ENCODE peak calls at places on chromosomes 5 and 9, in nine cellular contexts. F is activated T-helper 1 cell treated with anti-CD3 and anti-CD28 coated beads, Interleukin-12 subunit alpha, Interleukin-12 subunit beta, Interleukin-2, Interleukin-4 antibody, amounts not matched to agents 30 ng/mL and 10 ng/mL and 1 ng/mL, durations not matched to agents 14 hours and 24 hours and 36 hours; R is mucosa of gallbladder; Q is osteocyte; C is endodermal cell; Y is NCI-H1092; Z is brain microvascular endothelial cell; H is H7; L is SK-N-DZ. G is an unnamed sample.

GRCh38 chr5:157290981-157291711 is 25.2 kb downstream of the CYFIP2 start:
- DNase-seq in F (no peak), R (peak; percentile 86), Q (peak; percentile 77), C (no peak), Y (no peak), Z (peak; percentile 47), H (no peak), L (no peak), G (no peak)

GRCh38 chr9:130478731-130479575 is 34.2 kb downstream of the ASS1 start:
- DNase-seq in F (no peak), R (no peak), Q (no peak), C (no peak), Y (no peak), Z (no peak), H (no peak), L (peak; percentile 35), G (no peak)

GRCh38 chr9:107852891-107853290 is 363.3 kb upstream of the KLF4 start:
- DNase-seq in F (no peak), R (no peak), Q (no peak), C (no peak), Y (no peak), Z (no peak), H (no peak), L (no peak), G (no peak)

GRCh38 chr9:78235771-78236510 is at the start of gene CEP78:
- DNase-seq in F (peak; percentile 85), R (peak; percentile 91), Q (peak; percentile 96), C (peak; percentile 97), Y (peak; percentile 94), Z (peak; percentile 90), H (peak; percentile 93), L (peak; percentile 94), G (peak; percentile 81)

GRCh38 chr9:132237481-132237880 is 75.6 kb downstream of the NTNG2 start:
- DNase-seq in F (no peak), R (no peak), Q (no peak), C (no peak), Y (no peak), Z (no peak), H (peak; percentile 33), L (no peak), G (no peak)

GRCh38 chr5:179266291-179267070 is 78.8 kb downstream of the ADAMTS2 start:
- DNase-seq in F (no peak), R (no peak), Q (no peak), C (peak; percentile 43), Y (no peak), Z (no peak), H (no peak), L (no peak), G (no peak)

GRCh38 chr5:5335115-5335514 is 87.4 kb upstream of the ICE1 start:
- DNase-seq in F (no peak), R (no peak), Q (no peak), C (no peak), Y (no peak), Z (peak; percentile 53), H (no peak), L (no peak), G (no peak)

GRCh38 chr5:5050797-5051196 is 89.3 kb upstream of the ADAMTS16 start:
- DNase-seq in F (no peak), R (no peak), Q (no peak), C (no peak), Y (no peak), Z (no peak), H (no peak), L (no peak), G (no peak)

GRCh38 chr5:17852701-17853100 is 218.4 kb downstream of the TAF11L14 start:
- DNase-seq in F (no peak), R (no peak), Q (no peak), C (no peak), Y (no peak), Z (peak; percentile 16), H (no peak), L (no peak), G (no peak)

GRCh38 chr5:177126771-177127170 is 6.8 kb upstream of the NSD1 start:
- DNase-seq in F (no peak), R (no peak), Q (no peak), C (no peak), Y (no peak), Z (no peak), H (no peak), L (no peak), G (no peak)

GRCh38 chr9:75588808-75589207 is 301.7 kb upstream of the PCSK5 start:
- DNase-seq in F (no peak), R (no peak), Q (no peak), C (no peak), Y (no peak), Z (no peak), H (no peak), L (no peak), G (no peak)

GRCh38 chr5:16869821-16870796 is 66.0 kb downstream of the MYO10 start:
- DNase-seq in F (no peak), R (no peak), Q (no peak), C (no peak), Y (no peak), Z (peak; percentile 61), H (no peak), L (no peak), G (no peak)

GRCh38 chr5:179313849-179314521 is 31.3 kb downstream of the ADAMTS2 start:
- DNase-seq in F (no peak), R (peak; percentile 68), Q (no peak), C (no peak), Y (peak; percentile 61), Z (no peak), H (no peak), L (no peak), G (no peak)

GRCh38 chr9:137650779-137651178 is 32.0 kb downstream of the EHMT1 start:
- DNase-seq in F (no peak), R (no peak), Q (no peak), C (no peak), Y (no peak), Z (no peak), H (no peak), L (no peak), G (no peak)

GRCh38 chr9:711761-712523 is 129.6 kb upstream of the DMRT1 start:
- DNase-seq in F (no peak), R (no peak), Q (no peak), C (no peak), Y (no peak), Z (no peak), H (no peak), L (no peak), G (no peak)

GRCh38 chr5:56696900-56697299 is 118.4 kb upstream of the MAP3K1 start:
- DNase-seq in F (no peak), R (no peak), Q (no peak), C (no peak), Y (no peak), Z (no peak), H (no peak), L (no peak), G (no peak)

GRCh38 chr9:15741015-15741414 is 188.2 kb downstream of the CCDC171 start:
- DNase-seq in F (no peak), R (no peak), Q (no peak), C (no peak), Y (no peak), Z (no peak), H (no peak), L (no peak), G (no peak)

GRCh38 chr9:78786794-78787193 is 489.9 kb downstream of the PSAT1 start:
- DNase-seq in F (no peak), R (no peak), Q (no peak), C (no peak), Y (no peak), Z (peak; percentile 64), H (no peak), L (no peak), G (no peak)

GRCh38 chr9:78835928-78836450 is 539.1 kb downstream of the PSAT1 start:
- DNase-seq in F (no peak), R (no peak), Q (no peak), C (no peak), Y (no peak), Z (no peak), H (no peak), L (no peak), G (no peak)

GRCh38 chr9:33132249-33132772 is 34.8 kb downstream of the B4GALT1 start:
- DNase-seq in F (no peak), R (no peak), Q (no peak), C (no peak), Y (no peak), Z (peak; percentile 62), H (no peak), L (no peak), G (no peak)